ENCODE peak calls at places on chromosomes 11 and 22, in seven cellular contexts. R is gastrocnemius medialis, Y is LNCaP clone FGC, F is NCI-H510A treated with DMSO at 0.1 percent for 48 hours, B is NCI-H146, L is AG09309, W is GM12878. S is an unnamed sample.

GRCh38 chr22:30857791-30858190 is 110.8 kb downstream of the MORC2 start:
- DNase-seq in R (no peak), Y (no peak), F (peak), B (no peak), L (no peak), W (no peak), S (no peak)

GRCh38 chr11:87368876-87369480 is 331.2 kb downstream of the TMEM135 start:
- DNase-seq in R (no peak), Y (no peak), F (no peak), B (peak), L (no peak), W (no peak), S (no peak)

GRCh38 chr11:117704416-117705150 is 92.4 kb downstream of the DSCAML1 start:
- DNase-seq in R (no peak), Y (no peak), F (peak), B (no peak), L (no peak), W (no peak), S (no peak)

GRCh38 chr11:33624082-33624481 is 76.5 kb downstream of the C11orf91 start:
- DNase-seq in R (peak), Y (no peak), F (no peak), B (peak), L (no peak), W (no peak), S (no peak)

GRCh38 chr11:30000986-30001385 is 15.8 kb downstream of the KCNA4 start:
- DNase-seq in R (no peak), Y (peak), F (no peak), B (peak), L (no peak), W (no peak), S (no peak)

GRCh38 chr11:10432493-10432892 is 22.6 kb upstream of the AMPD3 start:
- DNase-seq in R (no peak), Y (no peak), F (no peak), B (no peak), L (no peak), W (no peak), S (no peak)

GRCh38 chr11:116792869-116793475 is 1.3 kb upstream of the APOA5 start:
- DNase-seq in R (no peak), Y (no peak), F (no peak), B (no peak), L (no peak), W (no peak), S (no peak)

GRCh38 chr22:41830174-41830573 is 2.7 kb upstream of the SREBF2 start:
- DNase-seq in R (no peak), Y (no peak), F (no peak), B (no peak), L (no peak), W (no peak), S (no peak)

GRCh38 chr22:40385041-40385782 is 14.8 kb downstream of the SGSM3 start:
- DNase-seq in R (no peak), Y (no peak), F (no peak), B (no peak), L (no peak), W (no peak), S (no peak)

GRCh38 chr22:22349455-22349836 is 104.9 kb downstream of the VPREB1 start:
- DNase-seq in R (no peak), Y (no peak), F (no peak), B (no peak), L (no peak), W (no peak), S (no peak)

GRCh38 chr11:67269401-67270255 is 3.4 kb downstream of the GRK2 start:
- DNase-seq in R (no peak), Y (peak), F (no peak), B (no peak), L (no peak), W (no peak), S (no peak)